ENCODE peak calls at places on chromosome 17, in five cellular contexts. W is gastrocnemius medialis; S is lower lobe of right lung; O is CD4-positive, CD25-positive, alpha-beta regulatory T cell; K is AG04450. M is an unnamed sample.

GRCh38 chr17:62307196-62307595 is 73.2 kb upstream of the EFCAB3 start:
- DNase-seq in W (no peak), S (no peak), O (no peak), K (no peak), M (no peak)

GRCh38 chr17:4304417-4305027 is 40.7 kb upstream of the ANKFY1 start:
- DNase-seq in W (no peak), S (no peak), O (peak; percentile 70), K (no peak), M (peak; percentile 11)

GRCh38 chr17:50932584-50932901 is 66.4 kb upstream of the TOB1 start:
- DNase-seq in W (no peak), S (no peak), O (no peak), K (no peak), M (no peak)

GRCh38 chr17:60695960-60696359 is 18.3 kb downstream of the BCAS3 start:
- DNase-seq in W (no peak), S (no peak), O (no peak), K (no peak), M (no peak)

GRCh38 chr17:67666028-67666427 is 51.7 kb upstream of the NOL11 start:
- DNase-seq in W (no peak), S (no peak), O (no peak), K (no peak), M (no peak)

GRCh38 chr17:6070280-6070894 is at the start of gene WSCD1:
- DNase-seq in W (no peak), S (no peak), O (no peak), K (no peak), M (peak; percentile 34)

GRCh38 chr17:78716814-78717393 is 65.2 kb downstream of the CYTH1 start:
- DNase-seq in W (peak; percentile 90), S (peak; percentile 78), O (peak; percentile 30), K (no peak), M (peak; percentile 40)

GRCh38 chr17:46152423-46152822 is 40.8 kb downstream of the KANSL1 start:
- DNase-seq in W (no peak), S (no peak), O (no peak), K (no peak), M (no peak)

GRCh38 chr17:4204676-4205075 is 59.1 kb downstream of the ANKFY1 start:
- DNase-seq in W (peak; percentile 41), S (no peak), O (no peak), K (peak; percentile 76), M (no peak)

GRCh38 chr17:28701987-28702751 is 9.5 kb downstream of the PROCA1 start:
- DNase-seq in W (no peak), S (no peak), O (no peak), K (no peak), M (peak; percentile 24)

GRCh38 chr17:17548044-17548443 is 43.5 kb downstream of the PEMT start:
- DNase-seq in W (no peak), S (no peak), O (no peak), K (no peak), M (no peak)

GRCh38 chr17:36722121-36722902 is 120.9 kb downstream of the MRM1 start:
- DNase-seq in W (no peak), S (peak; percentile 74), O (peak; percentile 92), K (no peak), M (peak; percentile 25)

GRCh38 chr17:6323626-6324356 is 111.1 kb downstream of the AIPL1 start:
- DNase-seq in W (no peak), S (no peak), O (no peak), K (no peak), M (no peak)

GRCh38 chr17:42027961-42028790 is 8.3 kb downstream of the NKIRAS2 start:
- DNase-seq in W (no peak), S (no peak), O (no peak), K (no peak), M (no peak)

GRCh38 chr17:77281904-77282367 is 141.2 kb downstream of the SEC14L1 start:
- DNase-seq in W (no peak), S (peak; percentile 80), O (no peak), K (no peak), M (no peak)

GRCh38 chr17:22300731-22301352 is 608.5 kb downstream of the KCNJ18 start:
- DNase-seq in W (no peak), S (no peak), O (no peak), K (no peak), M (no peak)

GRCh38 chr17:77465358-77466041 is 324.7 kb downstream of the SEC14L1 start:
- DNase-seq in W (peak; percentile 57), S (peak; percentile 84), O (peak; percentile 94), K (no peak), M (no peak)

GRCh38 chr17:44219126-44219635 is 294 bp downstream of the UBTF start:
- DNase-seq in W (peak; percentile 62), S (peak; percentile 81), O (peak; percentile 83), K (no peak), M (peak; percentile 60)

GRCh38 chr17:78400581-78401240 is 22.3 kb downstream of the PGS1 start:
- DNase-seq in W (no peak), S (no peak), O (no peak), K (no peak), M (no peak)

GRCh38 chr17:41523787-41524186 is 4.3 kb downstream of the KRT19 start:
- DNase-seq in W (no peak), S (no peak), O (no peak), K (no peak), M (no peak)

GRCh38 chr17:66353937-66354401 is 51.6 kb downstream of the PRKCA start:
- DNase-seq in W (no peak), S (no peak), O (no peak), K (peak; percentile 10), M (no peak)

GRCh38 chr17:50908860-50909764 is 43.0 kb upstream of the TOB1 start:
- DNase-seq in W (peak; percentile 86), S (peak; percentile 83), O (peak; percentile 35), K (no peak), M (no peak)

GRCh38 chr17:31413871-31414589 is 22.6 kb downstream of the RAB11FIP4 start:
- DNase-seq in W (no peak), S (no peak), O (no peak), K (peak; percentile 39), M (peak; percentile 62)

GRCh38 chr17:48804936-48805411 is 12.1 kb downstream of the TTLL6 start:
- DNase-seq in W (peak; percentile 18), S (peak; percentile 62), O (peak; percentile 55), K (no peak), M (peak; percentile 18)

GRCh38 chr17:76593338-76593737 is 7.7 kb upstream of the ST6GALNAC2 start:
- DNase-seq in W (no peak), S (no peak), O (no peak), K (no peak), M (no peak)

GRCh38 chr17:28514571-28515002 is 8.4 kb downstream of the FOXN1 start:
- DNase-seq in W (no peak), S (peak; percentile 22), O (no peak), K (no peak), M (no peak)

GRCh38 chr17:59652119-59652518 is 32.4 kb downstream of the CLTC start:
- DNase-seq in W (no peak), S (no peak), O (no peak), K (peak; percentile 18), M (no peak)

GRCh38 chr17:40317345-40317873 is 8.4 kb downstream of the RARA start:
- DNase-seq in W (peak; percentile 78), S (no peak), O (peak; percentile 66), K (no peak), M (no peak)

DNA sequence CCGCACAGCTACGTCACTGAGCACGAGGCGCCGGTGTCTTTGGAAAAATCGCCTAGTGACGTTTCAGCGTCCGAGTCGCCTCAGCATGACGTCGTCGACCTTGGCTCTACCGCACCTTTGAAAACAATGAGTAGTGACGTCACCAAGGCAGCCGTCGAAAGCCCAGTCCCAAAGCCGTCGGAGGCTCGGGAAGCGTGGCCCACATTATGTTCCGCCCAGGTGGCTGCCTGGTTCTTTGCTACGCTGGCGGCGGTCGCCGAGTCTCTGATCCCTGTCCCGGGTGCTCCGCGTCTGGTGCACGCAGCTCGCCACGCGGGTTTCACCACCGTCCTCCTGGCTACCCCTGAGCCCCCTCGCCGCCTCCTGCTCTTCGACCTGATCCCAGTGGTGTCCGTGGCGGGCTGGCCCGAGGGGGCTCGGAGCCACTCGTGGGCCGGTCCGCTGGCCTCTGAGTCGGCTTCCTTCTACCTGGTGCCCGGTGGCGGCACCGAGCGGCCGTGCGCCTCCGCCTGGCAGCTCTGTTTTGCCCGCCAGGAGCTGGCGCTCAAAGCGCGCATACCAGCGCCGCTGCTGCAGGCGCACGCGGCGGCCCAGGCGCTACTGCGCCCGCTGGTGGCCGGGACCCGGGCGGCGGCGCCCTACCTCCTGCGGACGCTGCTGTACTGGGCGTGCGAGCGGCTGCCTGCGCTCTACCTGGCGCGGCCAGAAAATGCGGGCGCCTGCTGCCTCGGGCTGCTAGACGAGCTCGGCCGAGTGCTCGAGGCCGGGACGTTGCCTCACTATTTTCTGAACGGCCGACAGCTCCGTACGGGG is 1.5 kb downstream of the TMEM102 start:
- DNase-seq in W (peak; percentile 85), S (peak; percentile 90), O (peak; percentile 88), K (no peak), M (peak; percentile 43)
- H3K27ac ChIP-seq in W (peak overlapping the region; percentile 80), S (peak overlapping the region; percentile 81), O (peak overlapping the region; percentile 93), K (no peak overlapping the region), M (no peak overlapping the region)

DNA sequence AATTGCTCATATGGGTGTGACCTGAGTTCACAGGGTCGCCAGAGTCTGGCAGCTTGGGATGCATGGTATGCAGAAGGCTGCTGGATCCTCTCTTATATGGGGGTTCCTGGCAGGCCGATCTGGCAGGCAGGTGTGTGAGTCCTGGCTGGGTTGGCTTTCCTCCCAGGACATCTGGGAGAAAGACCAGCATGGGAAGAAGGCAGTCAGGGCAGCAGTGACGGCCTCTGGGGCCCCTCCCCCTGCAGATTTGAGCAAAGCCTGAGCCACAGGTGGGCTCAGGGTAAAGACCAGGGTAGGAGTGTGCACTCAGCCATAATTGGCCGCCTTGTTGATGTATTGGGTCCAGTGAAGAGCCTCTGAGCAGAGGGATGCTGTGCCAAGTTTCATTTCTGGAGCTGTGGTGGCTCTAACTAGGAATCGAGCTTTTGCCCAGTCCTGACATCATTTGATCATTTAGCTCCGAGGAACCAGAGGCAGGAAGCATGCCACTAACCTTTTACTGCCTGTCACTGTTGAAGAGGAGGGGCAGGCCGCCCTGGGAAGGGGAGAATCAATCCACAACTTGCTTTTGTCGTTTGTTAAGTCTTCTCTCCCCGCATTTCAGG is 174.3 kb downstream of the CCDC182 start:
- DNase-seq in W (peak; percentile 47), S (no peak), O (no peak), K (no peak), M (no peak)
- H3K27ac ChIP-seq in W (peak overlapping the region; percentile 76), S (no peak overlapping the region), O (no peak overlapping the region), K (no peak overlapping the region), M (peak overlapping the region; percentile 79)

DNA sequence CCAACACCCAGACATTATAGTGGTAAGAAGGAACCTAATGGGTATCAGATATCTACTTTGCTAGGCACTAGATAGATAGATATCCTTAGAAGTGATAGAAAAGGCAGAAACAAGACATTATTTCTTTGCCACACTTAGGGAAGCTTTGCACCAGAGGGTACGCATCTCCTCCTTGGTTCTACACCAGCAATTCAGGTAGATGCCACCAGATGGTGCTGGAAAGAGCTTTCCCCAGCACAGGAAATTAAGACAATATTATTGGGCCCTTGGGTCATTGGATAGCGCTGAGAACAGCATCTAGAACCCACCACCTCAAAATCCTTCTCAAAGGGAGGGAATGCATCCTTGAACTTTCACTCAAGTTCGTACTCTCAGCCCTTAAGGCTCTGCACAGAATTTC is 173.8 kb upstream of the CCL2 start:
- DNase-seq in W (no peak), S (no peak), O (no peak), K (no peak), M (no peak)
- H3K27ac ChIP-seq in W (no peak overlapping the region), S (no peak overlapping the region), O (no peak overlapping the region), K (no peak overlapping the region), M (no peak overlapping the region)

DNA sequence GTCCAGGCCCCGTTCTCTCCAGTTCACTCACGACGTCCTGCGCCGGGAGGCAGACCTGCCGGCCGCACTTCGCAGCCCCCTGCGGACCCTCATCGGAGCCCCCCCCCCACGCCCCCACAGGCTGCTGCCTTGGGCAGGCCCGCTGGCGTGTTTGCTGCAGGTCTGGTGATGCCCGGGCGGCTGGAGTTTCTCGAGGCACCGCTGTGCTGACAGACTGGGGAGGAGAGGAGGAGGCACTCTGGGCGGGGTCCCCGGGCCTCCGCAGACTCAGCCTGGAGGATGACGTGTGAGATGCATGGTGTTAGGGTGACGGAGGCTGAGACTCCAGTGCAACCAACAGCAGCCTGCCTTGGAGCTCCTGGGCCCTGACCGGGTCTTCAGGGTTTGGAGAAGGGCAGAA is 24.1 kb downstream of the BAIAP2 start:
- DNase-seq in W (no peak), S (no peak), O (no peak), K (no peak), M (peak; percentile 65)
- H3K27ac ChIP-seq in W (no peak overlapping the region), S (peak overlapping the region; percentile 80), O (no peak overlapping the region), K (no peak overlapping the region), M (no peak overlapping the region)

M was measured in caudate nucleus.